ENCODE peak calls at places on chromosomes 13 and 19, in six cellular contexts. One of them, this sample, is unnamed.
A peak's percentile ranks its signal among the peaks of the same experiment; 100 is the strongest.

GRCh38 chr19:29480507-29480906 is 45.3 kb upstream of the VSTM2B start:
- DNase-seq in transverse colon: no peak
- DNase-seq in omental fat pad: no peak
- DNase-seq in bronchial epithelial cell: no peak
- DNase-seq in brain microvascular endothelial cell: no peak
- DNase-seq in astrocyte of the spinal cord: no peak
- DNase-seq in this sample: no peak

GRCh38 chr13:31945202-31945978 is 86.2 kb upstream of the FRY start:
- DNase-seq in omental fat pad: peak; percentile 75
- DNase-seq in bronchial epithelial cell: peak; percentile 96
- DNase-seq in astrocyte of the spinal cord: peak; percentile 60
- DNase-seq in brain microvascular endothelial cell: peak; percentile 60
- DNase-seq in transverse colon: peak; percentile 27
- DNase-seq in this sample: no peak

GRCh38 chr19:32675720-32676185 is at the start of gene RGS9BP:
- DNase-seq in omental fat pad: peak; percentile 47
- DNase-seq in transverse colon: peak; percentile 87
- DNase-seq in brain microvascular endothelial cell: peak; percentile 39
- DNase-seq in astrocyte of the spinal cord: peak; percentile 59
- DNase-seq in bronchial epithelial cell: peak; percentile 10
- DNase-seq in this sample: no peak

GRCh38 chr13:92838786-92839185 is 387.8 kb upstream of the GPC6 start:
- DNase-seq in transverse colon: no peak
- DNase-seq in brain microvascular endothelial cell: peak; percentile 91
- DNase-seq in astrocyte of the spinal cord: peak; percentile 95
- DNase-seq in bronchial epithelial cell: peak; percentile 93
- DNase-seq in omental fat pad: no peak
- DNase-seq in this sample: no peak

GRCh38 chr19:46351241-46352041 is 4.6 kb downstream of the PPP5C start:
- DNase-seq in transverse colon: peak; percentile 54
- DNase-seq in omental fat pad: no peak
- DNase-seq in astrocyte of the spinal cord: peak; percentile 43
- DNase-seq in bronchial epithelial cell: peak; percentile 68
- DNase-seq in brain microvascular endothelial cell: peak; percentile 63
- DNase-seq in this sample: no peak

GRCh38 chr13:112893570-112894422 is 75.2 kb upstream of the MCF2L start:
- DNase-seq in omental fat pad: no peak
- DNase-seq in bronchial epithelial cell: no peak
- DNase-seq in brain microvascular endothelial cell: peak; percentile 5
- DNase-seq in astrocyte of the spinal cord: no peak
- DNase-seq in transverse colon: peak; percentile 64
- DNase-seq in this sample: no peak

GRCh38 chr19:42185281-42185680 is 32.2 kb downstream of the DEDD2 start:
- DNase-seq in transverse colon: no peak
- DNase-seq in bronchial epithelial cell: no peak
- DNase-seq in brain microvascular endothelial cell: no peak
- DNase-seq in omental fat pad: no peak
- DNase-seq in astrocyte of the spinal cord: no peak
- DNase-seq in this sample: no peak

GRCh38 chr19:13056052-13056660 is 46.5 kb downstream of the LYL1 start:
- DNase-seq in brain microvascular endothelial cell: no peak
- DNase-seq in transverse colon: peak; percentile 61
- DNase-seq in astrocyte of the spinal cord: peak; percentile 93
- DNase-seq in omental fat pad: peak; percentile 62
- DNase-seq in bronchial epithelial cell: peak; percentile 71
- DNase-seq in this sample: peak; percentile 80

GRCh38 chr13:113849546-113849945 is 14.3 kb downstream of the GAS6 start:
- DNase-seq in bronchial epithelial cell: peak; percentile 74
- DNase-seq in astrocyte of the spinal cord: no peak
- DNase-seq in omental fat pad: no peak
- DNase-seq in brain microvascular endothelial cell: no peak
- DNase-seq in transverse colon: no peak
- DNase-seq in this sample: no peak

GRCh38 chr13:111129465-111130110 is 14.5 kb downstream of the ARHGEF7 start:
- DNase-seq in brain microvascular endothelial cell: no peak
- DNase-seq in omental fat pad: no peak
- DNase-seq in astrocyte of the spinal cord: no peak
- DNase-seq in transverse colon: no peak
- DNase-seq in bronchial epithelial cell: no peak
- DNase-seq in this sample: no peak

GRCh38 chr13:112652512-112653458 is 37.1 kb upstream of the ATP11A start:
- DNase-seq in astrocyte of the spinal cord: no peak
- DNase-seq in brain microvascular endothelial cell: no peak
- DNase-seq in omental fat pad: no peak
- DNase-seq in bronchial epithelial cell: peak; percentile 16
- DNase-seq in transverse colon: no peak
- DNase-seq in this sample: no peak

GRCh38 chr19:53980553-53981407 is 10.7 kb upstream of the CACNG6 start:
- DNase-seq in brain microvascular endothelial cell: peak; percentile 70
- DNase-seq in astrocyte of the spinal cord: peak; percentile 24
- DNase-seq in transverse colon: no peak
- DNase-seq in bronchial epithelial cell: no peak
- DNase-seq in omental fat pad: no peak
- DNase-seq in this sample: no peak

GRCh38 chr13:84894749-84895148 is 904.5 kb downstream of the SLITRK6 start:
- DNase-seq in transverse colon: no peak
- DNase-seq in omental fat pad: no peak
- DNase-seq in astrocyte of the spinal cord: no peak
- DNase-seq in bronchial epithelial cell: no peak
- DNase-seq in brain microvascular endothelial cell: no peak
- DNase-seq in this sample: no peak
- TF ChIP-seq CTCF in transverse colon: no peak
- TF ChIP-seq CTCF in omental fat pad: no peak
- TF ChIP-seq CTCF in astrocyte of the spinal cord: no peak
- TF ChIP-seq CTCF in bronchial epithelial cell: no peak
- TF ChIP-seq CTCF in brain microvascular endothelial cell: no peak
- TF ChIP-seq CTCF in this sample: no peak

GRCh38 chr19:3852177-3852511 is 16.7 kb downstream of the ZFR2 start:
- DNase-seq in astrocyte of the spinal cord: no peak
- DNase-seq in brain microvascular endothelial cell: no peak
- DNase-seq in omental fat pad: no peak
- DNase-seq in bronchial epithelial cell: no peak
- DNase-seq in transverse colon: no peak
- DNase-seq in this sample: no peak

GRCh38 chr19:3851254-3852176 is 17.3 kb downstream of the ZFR2 start:
- DNase-seq in astrocyte of the spinal cord: peak; percentile 13
- DNase-seq in transverse colon: no peak
- DNase-seq in brain microvascular endothelial cell: no peak
- DNase-seq in omental fat pad: no peak
- DNase-seq in bronchial epithelial cell: no peak
- DNase-seq in this sample: no peak

GRCh38 chr19:3850320-3850972 is 18.4 kb downstream of the ZFR2 start:
- DNase-seq in transverse colon: no peak
- DNase-seq in omental fat pad: no peak
- DNase-seq in brain microvascular endothelial cell: no peak
- DNase-seq in bronchial epithelial cell: no peak
- DNase-seq in astrocyte of the spinal cord: no peak
- DNase-seq in this sample: no peak

GRCh38 chr19:3855321-3855720 is 13.5 kb downstream of the ZFR2 start:
- DNase-seq in bronchial epithelial cell: no peak
- DNase-seq in omental fat pad: no peak
- DNase-seq in transverse colon: peak; percentile 54
- DNase-seq in astrocyte of the spinal cord: no peak
- DNase-seq in brain microvascular endothelial cell: peak; percentile 12
- DNase-seq in this sample: no peak

GRCh38 chr19:3852614-3853254 is 16.1 kb downstream of the ZFR2 start:
- DNase-seq in omental fat pad: no peak
- DNase-seq in bronchial epithelial cell: peak; percentile 59
- DNase-seq in astrocyte of the spinal cord: peak; percentile 81
- DNase-seq in brain microvascular endothelial cell: peak; percentile 66
- DNase-seq in transverse colon: peak; percentile 54
- DNase-seq in this sample: no peak
- TF ChIP-seq CTCF in omental fat pad: no peak
- TF ChIP-seq CTCF in bronchial epithelial cell: peak; percentile 32
- TF ChIP-seq CTCF in astrocyte of the spinal cord: peak; percentile 33
- TF ChIP-seq CTCF in brain microvascular endothelial cell: peak; percentile 53
- TF ChIP-seq CTCF in transverse colon: peak; percentile 29
- TF ChIP-seq CTCF in this sample: peak; percentile 47

GRCh38 chr19:31144471-31144870 is 204.8 kb downstream of the TSHZ3 start:
- DNase-seq in omental fat pad: no peak
- DNase-seq in brain microvascular endothelial cell: no peak
- DNase-seq in astrocyte of the spinal cord: peak; percentile 54
- DNase-seq in transverse colon: no peak
- DNase-seq in bronchial epithelial cell: no peak
- DNase-seq in this sample: no peak
- TF ChIP-seq CTCF in omental fat pad: no peak
- TF ChIP-seq CTCF in brain microvascular endothelial cell: no peak
- TF ChIP-seq CTCF in astrocyte of the spinal cord: no peak
- TF ChIP-seq CTCF in transverse colon: no peak
- TF ChIP-seq CTCF in bronchial epithelial cell: no peak
- TF ChIP-seq CTCF in this sample: no peak

DNA sequence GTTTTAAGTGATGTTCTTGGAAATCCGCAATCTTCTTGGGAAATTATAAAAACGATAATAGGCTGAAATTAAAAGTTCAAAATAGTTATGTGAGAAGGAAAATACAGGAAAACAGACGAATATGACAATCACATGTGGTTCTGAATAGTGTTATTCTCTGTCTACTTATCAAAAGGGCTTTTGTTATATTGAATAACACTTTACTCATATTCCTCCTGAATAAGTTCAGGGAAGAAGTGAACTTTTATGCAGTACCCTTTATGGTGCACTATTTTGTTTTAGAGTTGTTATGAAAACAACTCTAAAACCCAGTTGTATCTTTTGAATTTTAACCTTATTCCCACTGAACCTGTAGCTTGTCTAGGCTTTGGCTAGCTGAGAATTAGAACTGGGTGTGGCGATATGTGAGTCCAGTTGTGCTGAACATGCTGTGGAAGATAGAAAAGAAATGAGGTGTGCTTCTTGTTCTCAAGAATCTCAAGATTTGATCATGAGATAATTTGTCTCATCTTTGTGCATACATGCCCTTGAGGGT is 384.4 kb downstream of the LMO7 start:
- DNase-seq in transverse colon: no peak
- DNase-seq in bronchial epithelial cell: no peak
- DNase-seq in omental fat pad: no peak
- DNase-seq in brain microvascular endothelial cell: no peak
- DNase-seq in astrocyte of the spinal cord: no peak
- DNase-seq in this sample: no peak
- TF ChIP-seq CTCF in transverse colon: no peak
- TF ChIP-seq CTCF in bronchial epithelial cell: no peak
- TF ChIP-seq CTCF in omental fat pad: no peak
- TF ChIP-seq CTCF in brain microvascular endothelial cell: no peak
- TF ChIP-seq CTCF in astrocyte of the spinal cord: no peak
- TF ChIP-seq CTCF in this sample: no peak

GRCh38 chr19:19774354-19775033 is 41.6 kb upstream of the ZNF14 start:
- DNase-seq in astrocyte of the spinal cord: no peak
- DNase-seq in brain microvascular endothelial cell: no peak
- DNase-seq in bronchial epithelial cell: no peak
- DNase-seq in omental fat pad: no peak
- DNase-seq in transverse colon: no peak
- DNase-seq in this sample: peak; percentile 29

GRCh38 chr19:19776206-19777008 is 43.5 kb upstream of the ZNF14 start:
- DNase-seq in bronchial epithelial cell: peak; percentile 98
- DNase-seq in transverse colon: peak; percentile 98
- DNase-seq in astrocyte of the spinal cord: peak; percentile 99
- DNase-seq in brain microvascular endothelial cell: peak; percentile 99
- DNase-seq in omental fat pad: peak; percentile 84
- DNase-seq in this sample: peak; percentile 98

GRCh38 chr19:19775891-19776205 is 42.9 kb upstream of the ZNF14 start:
- DNase-seq in brain microvascular endothelial cell: no peak
- DNase-seq in transverse colon: no peak
- DNase-seq in astrocyte of the spinal cord: no peak
- DNase-seq in bronchial epithelial cell: no peak
- DNase-seq in omental fat pad: no peak
- DNase-seq in this sample: no peak

GRCh38 chr19:19778666-19779065 is 42.9 kb downstream of the ZNF506 start:
- DNase-seq in transverse colon: no peak
- DNase-seq in omental fat pad: no peak
- DNase-seq in astrocyte of the spinal cord: no peak
- DNase-seq in brain microvascular endothelial cell: no peak
- DNase-seq in bronchial epithelial cell: no peak
- DNase-seq in this sample: no peak

GRCh38 chr19:19777692-19778091 is 43.9 kb downstream of the ZNF506 start:
- DNase-seq in brain microvascular endothelial cell: no peak
- DNase-seq in omental fat pad: no peak
- DNase-seq in transverse colon: no peak
- DNase-seq in bronchial epithelial cell: no peak
- DNase-seq in astrocyte of the spinal cord: no peak
- DNase-seq in this sample: no peak
- TF ChIP-seq CTCF in brain microvascular endothelial cell: no peak
- TF ChIP-seq CTCF in omental fat pad: no peak
- TF ChIP-seq CTCF in transverse colon: no peak
- TF ChIP-seq CTCF in bronchial epithelial cell: no peak
- TF ChIP-seq CTCF in astrocyte of the spinal cord: no peak
- TF ChIP-seq CTCF in this sample: no peak

DNA sequence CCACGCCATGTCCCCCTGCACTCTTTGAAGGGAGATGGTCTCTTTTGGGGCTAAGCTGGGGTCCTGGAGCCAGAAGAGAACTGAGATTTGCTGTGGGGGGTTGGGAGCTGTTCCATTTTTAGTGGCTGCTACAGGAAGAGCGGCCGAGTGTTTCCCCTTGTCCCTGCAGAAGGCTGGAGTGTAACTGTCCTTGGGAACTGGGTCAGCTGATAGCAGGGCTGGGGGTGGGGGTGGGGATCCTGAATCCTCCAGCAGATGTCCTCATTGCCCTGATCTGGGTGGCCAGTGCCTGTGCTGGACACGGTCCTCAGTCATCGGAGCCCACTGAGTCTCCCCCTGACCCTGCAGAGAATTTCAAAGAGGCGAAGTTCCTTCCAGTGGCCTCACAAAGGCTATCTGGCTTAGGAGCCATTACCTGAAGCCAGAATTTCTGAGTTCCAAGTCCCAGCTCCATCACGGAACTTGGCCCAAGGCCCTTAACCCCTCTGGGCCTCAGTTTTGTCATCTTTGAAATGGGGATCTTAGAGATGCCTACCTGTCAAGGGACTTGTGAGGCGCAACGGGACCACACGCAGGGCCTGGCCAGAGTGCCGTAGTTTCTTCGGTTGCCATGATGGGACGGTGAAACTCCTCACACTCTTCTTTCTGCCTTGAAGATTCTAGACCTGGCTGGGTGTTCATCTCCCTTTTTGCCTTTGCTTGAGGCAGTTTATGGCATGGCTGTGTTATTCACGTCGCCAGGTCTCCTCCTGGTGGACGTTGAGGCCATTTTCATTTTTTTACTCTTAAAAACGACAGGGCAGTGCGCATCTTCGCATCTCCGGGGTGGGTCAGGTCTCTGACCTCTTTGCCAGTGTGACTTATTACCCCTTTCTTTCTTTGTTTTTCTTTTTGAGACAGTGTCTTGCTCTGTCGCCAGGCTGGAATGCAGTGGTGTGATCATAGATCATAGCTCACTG is 51.9 kb downstream of the DNM2 start:
- DNase-seq in brain microvascular endothelial cell: no peak
- DNase-seq in transverse colon: peak; percentile 31
- DNase-seq in omental fat pad: no peak
- DNase-seq in bronchial epithelial cell: peak; percentile 26
- DNase-seq in astrocyte of the spinal cord: no peak
- DNase-seq in this sample: no peak
- TF ChIP-seq CTCF in brain microvascular endothelial cell: peak; percentile 56
- TF ChIP-seq CTCF in transverse colon: peak; percentile 57
- TF ChIP-seq CTCF in omental fat pad: no peak
- TF ChIP-seq CTCF in bronchial epithelial cell: no peak
- TF ChIP-seq CTCF in astrocyte of the spinal cord: peak; percentile 19
- TF ChIP-seq CTCF in this sample: peak; percentile 50

This sample was measured in type B pancreatic cell.